ENCODE peak calls at places on chromosomes 7 and 10, in eight cellular contexts. K is NCI-H1092 treated with DMSO at 0.1 percent for 48 hours; Y is left ventricle myocardium inferior; G is NCI-H1105; M is stimulated activated CD8-positive, alpha-beta memory T cell treated with anti-CD3 and anti-CD28 coated beads, Interleukin-2, amount 100 ng/mL, for 48 hours; C is pons; E is KBM-7; O is T-helper 17 cell. S is an unnamed sample.

GRCh38 chr7:155470686-155471638 is 13.0 kb downstream of the EN2 start:
- DNase-seq in K (no peak), Y (no peak), G (no peak), M (no peak), C (no peak), E (no peak), O (no peak), S (no peak)

GRCh38 chr7:26307226-26307625 is 15.6 kb downstream of the SNX10 start:
- DNase-seq in K (no peak), Y (no peak), G (no peak), M (no peak), C (peak; percentile 37), E (peak; percentile 57), O (no peak), S (no peak)

GRCh38 chr7:99331002-99331401 is 5.3 kb downstream of the ARPC1A start:
- DNase-seq in K (no peak), Y (no peak), G (no peak), M (no peak), C (no peak), E (no peak), O (no peak), S (no peak)

GRCh38 chr7:98287486-98287959 is 6.0 kb downstream of the BRI3 start:
- DNase-seq in K (no peak), Y (no peak), G (peak; percentile 6), M (no peak), C (no peak), E (no peak), O (no peak), S (no peak)

GRCh38 chr10:90993340-90993739 is 72.5 kb upstream of the ANKRD1 start:
- DNase-seq in K (no peak), Y (no peak), G (no peak), M (no peak), C (no peak), E (no peak), O (no peak), S (no peak)

GRCh38 chr10:13528875-13529713 is at the start of gene BEND7:
- DNase-seq in K (no peak), Y (peak; percentile 53), G (no peak), M (peak; percentile 3), C (no peak), E (peak; percentile 36), O (no peak), S (no peak)

GRCh38 chr10:11593612-11594011 is 17.8 kb downstream of the USP6NL start:
- DNase-seq in K (no peak), Y (no peak), G (no peak), M (no peak), C (no peak), E (no peak), O (no peak), S (no peak)

GRCh38 chr10:68600041-68600778 is 40.1 kb downstream of the TET1 start:
- DNase-seq in K (peak; percentile 89), Y (peak; percentile 57), G (peak; percentile 85), M (peak; percentile 4), C (peak; percentile 97), E (peak; percentile 89), O (peak; percentile 32), S (peak; percentile 39)

GRCh38 chr7:45182856-45183710 is 25.5 kb downstream of the RAMP3 start:
- DNase-seq in K (no peak), Y (no peak), G (no peak), M (no peak), C (no peak), E (no peak), O (no peak), S (no peak)

S was measured in KG1.